ENCODE peak calls at places on chromosomes 3 and 15, in four cellular contexts. J is neuronal stem cell, O is H1, K is mesenchymal stem cell. P is an unnamed sample.

GRCh38 chr3:134901461-134901860 is 106.4 kb downstream of the EPHB1 start:
- DNase-seq in O (no peak), J (no peak), K (no peak), P (no peak)

GRCh38 chr3:151864423-151865101 is 8.9 kb upstream of the SUCNR1 start:
- DNase-seq in O (no peak), J (no peak), K (peak; percentile 83), P (no peak)

GRCh38 chr3:40557558-40558161 is 32.9 kb downstream of the ZNF621 start:
- DNase-seq in O (no peak), K (no peak), J (no peak), P (no peak)

GRCh38 chr3:140276698-140277097 is 341.7 kb downstream of the CLSTN2 start:
- DNase-seq in J (no peak), O (no peak), K (no peak), P (peak; percentile 52)

GRCh38 chr15:86055688-86056087 is 24.0 kb upstream of the AGBL1 start:
- DNase-seq in O (no peak), J (no peak), K (no peak), P (no peak)

GRCh38 chr3:128297401-128298138 is 144.3 kb downstream of the EEFSEC start:
- DNase-seq in J (no peak), O (peak; percentile 23), K (peak; percentile 32), P (peak; percentile 91)

GRCh38 chr15:57327985-57328471 is 48.3 kb upstream of the CGNL1 start:
- DNase-seq in O (no peak), K (peak; percentile 84), J (no peak), P (peak; percentile 91)

GRCh38 chr3:156630081-156630772 is 44.2 kb upstream of the TIPARP start:
- DNase-seq in K (no peak), O (no peak), J (peak; percentile 6), P (no peak)

GRCh38 chr15:98609144-98609852 is 39.0 kb upstream of the IGF1R start:
- DNase-seq in O (peak; percentile 50), K (peak; percentile 40), J (no peak), P (peak; percentile 16)

GRCh38 chr3:16322189-16322588 is 57.2 kb downstream of the OXNAD1 start:
- DNase-seq in O (no peak), J (no peak), K (no peak), P (no peak)

GRCh38 chr3:123313889-123314288 is 112.1 kb downstream of the SEC22A start:
- DNase-seq in O (no peak), K (no peak), J (no peak), P (no peak)

GRCh38 chr3:187750513-187751123 is 5.3 kb upstream of the BCL6 start:
- DNase-seq in J (peak; percentile 54), O (no peak), K (peak; percentile 86), P (no peak)

GRCh38 chr3:64906011-64906410 is 218.2 kb upstream of the ADAMTS9 start:
- DNase-seq in O (no peak), J (no peak), K (no peak), P (no peak)

GRCh38 chr15:35151381-35151780 is 66.3 kb upstream of the NANOGP8 start:
- DNase-seq in O (no peak), K (no peak), J (no peak), P (no peak)

GRCh38 chr3:184523825-184524615 is 37.6 kb upstream of the EPHB3 start:
- DNase-seq in K (peak; percentile 68), J (no peak), O (no peak), P (peak; percentile 29)

GRCh38 chr3:50445919-50446318 is 57.5 kb downstream of the CACNA2D2 start:
- DNase-seq in J (no peak), K (no peak), O (no peak), P (no peak)

GRCh38 chr15:90249123-90249863 is at the start of gene TTLL13:
- DNase-seq in K (peak; percentile 90), J (peak; percentile 92), O (peak; percentile 100), P (peak; percentile 93)

GRCh38 chr15:78076231-78077052 is 1.1 kb downstream of the TBC1D2B start:
- DNase-seq in O (no peak), K (peak; percentile 54), J (no peak), P (no peak)

GRCh38 chr3:134677196-134677986 is 26.6 kb upstream of the KY start:
- DNase-seq in K (no peak), J (peak; percentile 8), O (peak; percentile 79), P (no peak)

GRCh38 chr3:39294446-39295183 is 14.8 kb upstream of the CX3CR1 start:
- DNase-seq in K (no peak), O (no peak), J (no peak), P (no peak)

GRCh38 chr3:101643861-101644613 is 32.9 kb downstream of the ZBTB11 start:
- DNase-seq in J (no peak), K (peak; percentile 37), O (no peak), P (peak; percentile 46)

GRCh38 chr3:65142476-65142875 is 454.7 kb upstream of the ADAMTS9 start:
- DNase-seq in O (no peak), K (no peak), J (no peak), P (no peak)

GRCh38 chr15:40925863-40926658 is 3.1 kb upstream of the DLL4 start:
- DNase-seq in J (no peak), O (peak; percentile 81), K (peak; percentile 61), P (no peak)

GRCh38 chr3:10941972-10942371 is 50.6 kb upstream of the SLC6A1 start:
- DNase-seq in O (peak; percentile 86), J (no peak), K (no peak), P (peak; percentile 51)

GRCh38 chr15:91592586-91592985 is 260.9 kb upstream of the SLCO3A1 start:
- DNase-seq in O (no peak), J (no peak), K (no peak), P (no peak)

GRCh38 chr3:145798691-145799550 is 362.1 kb downstream of the PLOD2 start:
- DNase-seq in O (peak; percentile 46), J (peak; percentile 17), K (no peak), P (no peak)

GRCh38 chr3:57896046-57896445 is 112.2 kb upstream of the FLNB start:
- DNase-seq in J (no peak), K (no peak), O (no peak), P (no peak)

GRCh38 chr3:155032918-155033317 is 47.2 kb upstream of the MME start:
- DNase-seq in K (peak; percentile 62), O (no peak), J (peak; percentile 15), P (peak; percentile 25)

GRCh38 chr15:99449514-99449913 is 116.3 kb upstream of the MEF2A start:
- DNase-seq in K (no peak), J (no peak), O (no peak), P (no peak)

GRCh38 chr15:96337354-96337990 is 7.0 kb downstream of the NR2F2 start:
- DNase-seq in O (no peak), K (no peak), J (no peak), P (no peak)

GRCh38 chr3:192825657-192826200 is 91.9 kb downstream of the MB21D2 start:
- DNase-seq in K (peak; percentile 29), J (no peak), O (no peak), P (peak; percentile 26)

GRCh38 chr3:27312044-27312668 is 57.0 kb downstream of the NEK10 start:
- DNase-seq in J (peak; percentile 58), K (peak; percentile 83), O (no peak), P (peak; percentile 26)

GRCh38 chr3:38454179-38454883 is 641 bp downstream of the ACVR2B start:
- DNase-seq in J (peak; percentile 40), K (peak; percentile 26), O (peak; percentile 67), P (peak; percentile 54)

GRCh38 chr3:156148946-156149348 is 28.6 kb downstream of the KCNAB1 start:
- DNase-seq in O (no peak), K (no peak), J (no peak), P (no peak)

GRCh38 chr15:59312199-59312598 is 60.5 kb downstream of the MYO1E start:
- DNase-seq in O (no peak), J (no peak), K (no peak), P (no peak)

GRCh38 chr15:51277085-51277484 is 61.3 kb downstream of the CYP19A1 start:
- DNase-seq in O (no peak), K (no peak), J (no peak), P (no peak)
- H3K9ac ChIP-seq in O (no peak overlapping the region), K (no peak overlapping the region), J (no peak overlapping the region), P (no peak overlapping the region)

GRCh38 chr3:168077091-168077490 is 18.6 kb downstream of the GOLIM4 start:
- DNase-seq in J (no peak), K (no peak), O (no peak), P (no peak)

GRCh38 chr3:168081856-168082255 is 13.9 kb downstream of the GOLIM4 start:
- DNase-seq in O (no peak), J (no peak), K (no peak), P (no peak)

GRCh38 chr3:168081171-168081771 is 14.5 kb downstream of the GOLIM4 start:
- DNase-seq in K (peak; percentile 60), O (no peak), J (no peak), P (no peak)

GRCh38 chr3:168080022-168080421 is 15.7 kb downstream of the GOLIM4 start:
- DNase-seq in K (no peak), J (no peak), O (no peak), P (no peak)

GRCh38 chr3:168080499-168081170 is 15.1 kb downstream of the GOLIM4 start:
- DNase-seq in O (no peak), J (no peak), K (no peak), P (no peak)
- H3K14ac ChIP-seq in O (no peak overlapping the region), J (no peak overlapping the region), K (no peak overlapping the region), P (no peak overlapping the region)

GRCh38 chr3:94024385-94024784 is 4.0 kb downstream of the STX19 start:
- DNase-seq in J (no peak), K (no peak), O (no peak), P (no peak)

GRCh38 chr3:94028093-94028837 is at the start of gene STX19:
- DNase-seq in J (no peak), K (no peak), O (no peak), P (peak; percentile 83)

GRCh38 chr3:94032187-94032586 is 3.8 kb upstream of the STX19 start:
- DNase-seq in K (peak; percentile 11), J (no peak), O (no peak), P (no peak)

GRCh38 chr3:94026623-94027022 is 1.8 kb downstream of the STX19 start:
- DNase-seq in K (no peak), J (no peak), O (no peak), P (no peak)
- H2AK5ac ChIP-seq in K (no peak overlapping the region), J (no peak overlapping the region), O (no peak overlapping the region), P (no peak overlapping the region)

DNA sequence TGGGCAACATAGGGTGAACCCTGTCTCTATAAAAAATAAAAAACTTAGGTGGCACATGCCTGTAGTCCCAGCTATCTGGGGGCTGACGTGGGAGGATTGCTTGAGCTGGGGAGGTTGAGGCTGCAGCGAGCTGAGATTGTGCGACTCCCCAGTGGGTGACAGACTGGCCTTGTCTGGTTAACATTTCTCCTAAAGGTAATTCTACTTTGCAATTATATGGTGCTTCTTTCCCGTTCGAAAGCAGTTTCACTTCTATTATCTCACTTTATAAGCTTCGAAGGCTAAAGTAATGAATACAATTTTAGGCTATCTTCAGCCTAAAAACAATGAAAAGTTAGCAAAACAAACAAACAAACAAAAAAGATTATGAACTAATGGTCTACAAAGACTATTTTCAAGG is 35.3 kb downstream of the COMMD2 start:
- DNase-seq in O (no peak), J (no peak), K (no peak), P (no peak)
- H3K9ac ChIP-seq in O (no peak overlapping the region), J (no peak overlapping the region), K (peak overlapping the region; percentile 47), P (no peak overlapping the region)

GRCh38 chr3:45105855-45106655 is 40.1 kb downstream of the CDCP1 start:
- DNase-seq in J (no peak), O (no peak), K (peak; percentile 98), P (no peak)
- H3K14ac ChIP-seq in J (no peak overlapping the region), O (no peak overlapping the region), K (no peak overlapping the region), P (no peak overlapping the region)

GRCh38 chr15:66799242-66799641 is 97.2 kb downstream of the SMAD6 start:
- DNase-seq in O (no peak), J (no peak), K (no peak), P (peak; percentile 60)
- H2AK5ac ChIP-seq in O (no peak overlapping the region), J (no peak overlapping the region), K (no peak overlapping the region), P (no peak overlapping the region)

GRCh38 chr3:33883538-33884203 is 85.2 kb downstream of the PDCD6IP start:
- DNase-seq in O (no peak), K (peak; percentile 56), J (peak; percentile 57), P (peak; percentile 8)
- H3K9ac ChIP-seq in O (no peak overlapping the region), K (peak overlapping the region; percentile 68), J (no peak overlapping the region), P (no peak overlapping the region)

P was measured in trophoblast cell.